ENCODE peak calls at places on chromosomes 12 and 14, in seven cellular contexts. F, E, L, M, I, Y and N are unnamed samples.

GRCh38 chr14:67695394-67695949 is at the start of gene RDH11:
- DNase-seq in F (peak; percentile 91), E (peak; percentile 72), L (peak; percentile 70), M (peak; percentile 90), I (peak; percentile 89), Y (peak; percentile 92), N (no peak)

GRCh38 chr14:93997082-93997481 is at the start of gene CCDC197:
- DNase-seq in F (no peak), E (no peak), L (no peak), M (peak; percentile 61), I (no peak), Y (no peak), N (no peak)

GRCh38 chr12:106957617-106958016 is 1.9 kb downstream of the TMEM263 start:
- DNase-seq in F (no peak), E (no peak), L (no peak), M (no peak), I (no peak), Y (no peak), N (no peak)

GRCh38 chr12:130044991-130045621 is 117.2 kb upstream of the FZD10 start:
- DNase-seq in F (no peak), E (no peak), L (peak; percentile 62), M (no peak), I (no peak), Y (no peak), N (no peak)

GRCh38 chr12:103986823-103987222 is 21.2 kb downstream of the TDG start:
- DNase-seq in F (no peak), E (no peak), L (no peak), M (no peak), I (no peak), Y (no peak), N (no peak)

GRCh38 chr14:67359319-67359774 is 257 bp downstream of the ATP6V1D start:
- DNase-seq in F (no peak), E (no peak), L (no peak), M (peak; percentile 56), I (peak; percentile 46), Y (no peak), N (no peak)

GRCh38 chr12:27474344-27474743 is 27.8 kb downstream of the SMCO2 start:
- DNase-seq in F (no peak), E (peak; percentile 73), L (no peak), M (no peak), I (peak; percentile 84), Y (no peak), N (no peak)

GRCh38 chr14:104872469-104873341 is 7.6 kb downstream of the CEP170B start:
- DNase-seq in F (no peak), E (peak; percentile 36), L (no peak), M (peak; percentile 70), I (peak; percentile 65), Y (peak; percentile 23), N (no peak)

GRCh38 chr12:122022393-122023338 is 982 bp downstream of the BCL7A start:
- DNase-seq in F (no peak), E (no peak), L (peak; percentile 21), M (peak; percentile 67), I (no peak), Y (no peak), N (peak; percentile 18)

GRCh38 chr12:92628476-92628875 is 74.3 kb upstream of the PLEKHG7 start:
- DNase-seq in F (no peak), E (no peak), L (no peak), M (no peak), I (no peak), Y (no peak), N (no peak)

GRCh38 chr14:26394114-26394855 is 203.5 kb downstream of the NOVA1 start:
- DNase-seq in F (peak; percentile 69), E (no peak), L (peak; percentile 38), M (no peak), I (no peak), Y (no peak), N (no peak)

GRCh38 chr14:91358654-91359210 is 58.9 kb downstream of the CCDC88C start:
- DNase-seq in F (no peak), E (no peak), L (no peak), M (no peak), I (no peak), Y (no peak), N (no peak)

GRCh38 chr14:100591453-100592371 is 4.5 kb upstream of the BEGAIN start:
- DNase-seq in F (no peak), E (no peak), L (no peak), M (peak; percentile 33), I (no peak), Y (peak; percentile 15), N (no peak)

GRCh38 chr12:50059440-50060119 is 2.2 kb downstream of the ASIC1 start:
- DNase-seq in F (no peak), E (no peak), L (no peak), M (no peak), I (no peak), Y (no peak), N (no peak)

GRCh38 chr14:59363545-59364226 is 101.5 kb downstream of the GPR135 start:
- DNase-seq in F (no peak), E (no peak), L (no peak), M (no peak), I (peak; percentile 48), Y (no peak), N (no peak)

GRCh38 chr14:95901014-95901413 is 24.4 kb downstream of the TUNAR start:
- DNase-seq in F (no peak), E (no peak), L (no peak), M (no peak), I (peak; percentile 70), Y (no peak), N (no peak)

GRCh38 chr14:24408764-24409163 is 10.0 kb downstream of the NYNRIN start:
- DNase-seq in F (no peak), E (no peak), L (no peak), M (no peak), I (no peak), Y (no peak), N (no peak)

GRCh38 chr14:76057914-76058313 is 72.4 kb downstream of the IFT43 start:
- DNase-seq in F (no peak), E (no peak), L (no peak), M (no peak), I (no peak), Y (no peak), N (no peak)

GRCh38 chr14:100609331-100609870 is 22.2 kb upstream of the BEGAIN start:
- DNase-seq in F (no peak), E (no peak), L (no peak), M (no peak), I (no peak), Y (peak; percentile 8), N (no peak)

GRCh38 chr14:99248761-99249171 is 23.2 kb downstream of the BCL11B start:
- DNase-seq in F (no peak), E (no peak), L (no peak), M (no peak), I (no peak), Y (no peak), N (no peak)